ENCODE peak calls at places on chromosomes 16 and 17, in six cellular contexts. P is cardiac fibroblast, F is brain microvascular endothelial cell, N is thoracic aorta, B is neural progenitor cell, I is stomach. D is an unnamed sample.

GRCh38 chr16:54355251-54355650 is 68.7 kb upstream of the IRX3 start:
- DNase-seq in P (peak), F (peak), N (no peak), B (no peak), I (no peak), D (peak)

GRCh38 chr17:71703701-71704100 is 417.1 kb upstream of the SOX9 start:
- DNase-seq in P (no peak), F (no peak), N (no peak), B (no peak), I (no peak), D (peak)

GRCh38 chr16:75027520-75028300 is 28.9 kb downstream of the ZNRF1 start:
- DNase-seq in P (no peak), F (no peak), N (no peak), B (no peak), I (no peak), D (no peak)

GRCh38 chr16:70801611-70802010 is 653 bp upstream of the VAC14 start:
- DNase-seq in P (no peak), F (no peak), N (no peak), B (no peak), I (no peak), D (no peak)

GRCh38 chr17:75854111-75854748 is 905 bp downstream of the WBP2 start:
- DNase-seq in P (peak), F (peak), N (no peak), B (peak), I (no peak), D (no peak)

GRCh38 chr17:2750721-2751120 is 1.3 kb upstream of the CCDC92B start:
- DNase-seq in P (no peak), F (no peak), N (no peak), B (no peak), I (no peak), D (no peak)

GRCh38 chr17:28112199-28112995 is 69.9 kb downstream of the NLK start:
- DNase-seq in P (peak), F (peak), N (no peak), B (no peak), I (no peak), D (no peak)

GRCh38 chr17:33137411-33137810 is 145.8 kb downstream of the SPACA3 start:
- DNase-seq in P (no peak), F (no peak), N (no peak), B (no peak), I (no peak), D (peak)

GRCh38 chr17:17206913-17207368 is 808 bp upstream of the PLD6 start:
- DNase-seq in P (no peak), F (no peak), N (no peak), B (no peak), I (no peak), D (no peak)

GRCh38 chr16:49858200-49859129 is 2.6 kb upstream of the ZNF423 start:
- DNase-seq in P (peak), F (no peak), N (peak), B (peak), I (no peak), D (no peak)

GRCh38 chr16:80670170-80670865 is 129.5 kb downstream of the DYNLRB2 start:
- DNase-seq in P (no peak), F (no peak), N (no peak), B (no peak), I (no peak), D (no peak)

GRCh38 chr17:15051913-15052312 is 213.2 kb downstream of the PMP22 start:
- DNase-seq in P (no peak), F (no peak), N (no peak), B (no peak), I (no peak), D (no peak)

GRCh38 chr16:87383522-87384161 is at the start of gene FBXO31:
- DNase-seq in P (peak), F (peak), N (peak), B (peak), I (peak), D (peak)

GRCh38 chr17:65072577-65073178 is 16.1 kb upstream of the GNA13 start:
- DNase-seq in P (no peak), F (no peak), N (no peak), B (no peak), I (peak), D (no peak)

GRCh38 chr16:53084141-53084541 is 29.4 kb downstream of the CHD9 start:
- DNase-seq in P (no peak), F (no peak), N (no peak), B (no peak), I (no peak), D (no peak)

GRCh38 chr16:85607331-85607765 is 5.8 kb upstream of the GSE1 start:
- DNase-seq in P (no peak), F (no peak), N (no peak), B (peak), I (peak), D (no peak)

GRCh38 chr16:4505356-4506153 is 29.4 kb downstream of the HMOX2 start:
- DNase-seq in P (no peak), F (no peak), N (no peak), B (no peak), I (peak), D (no peak)

GRCh38 chr16:9151074-9151473 is 59.6 kb downstream of the HAPSTR1 start:
- DNase-seq in P (no peak), F (no peak), N (no peak), B (no peak), I (no peak), D (no peak)

GRCh38 chr17:57868775-57869598 is 19.1 kb upstream of the MRPS23 start:
- DNase-seq in P (no peak), F (no peak), N (no peak), B (no peak), I (no peak), D (no peak)

GRCh38 chr16:67247698-67248400 is 568 bp upstream of the FHOD1 start:
- DNase-seq in P (no peak), F (no peak), N (no peak), B (no peak), I (no peak), D (no peak)

GRCh38 chr16:1286492-1287094 is 22.8 kb upstream of the UBE2I start:
- DNase-seq in P (no peak), F (no peak), N (no peak), B (no peak), I (no peak), D (no peak)

GRCh38 chr16:1283296-1283695 is 26.1 kb upstream of the UBE2I start:
- DNase-seq in P (no peak), F (no peak), N (no peak), B (no peak), I (no peak), D (no peak)

GRCh38 chr16:1287982-1288670 is 21.3 kb upstream of the UBE2I start:
- DNase-seq in P (peak), F (no peak), N (no peak), B (no peak), I (no peak), D (no peak)

GRCh38 chr16:1283996-1284592 is 25.3 kb upstream of the UBE2I start:
- DNase-seq in P (no peak), F (no peak), N (no peak), B (no peak), I (no peak), D (no peak)

DNA sequence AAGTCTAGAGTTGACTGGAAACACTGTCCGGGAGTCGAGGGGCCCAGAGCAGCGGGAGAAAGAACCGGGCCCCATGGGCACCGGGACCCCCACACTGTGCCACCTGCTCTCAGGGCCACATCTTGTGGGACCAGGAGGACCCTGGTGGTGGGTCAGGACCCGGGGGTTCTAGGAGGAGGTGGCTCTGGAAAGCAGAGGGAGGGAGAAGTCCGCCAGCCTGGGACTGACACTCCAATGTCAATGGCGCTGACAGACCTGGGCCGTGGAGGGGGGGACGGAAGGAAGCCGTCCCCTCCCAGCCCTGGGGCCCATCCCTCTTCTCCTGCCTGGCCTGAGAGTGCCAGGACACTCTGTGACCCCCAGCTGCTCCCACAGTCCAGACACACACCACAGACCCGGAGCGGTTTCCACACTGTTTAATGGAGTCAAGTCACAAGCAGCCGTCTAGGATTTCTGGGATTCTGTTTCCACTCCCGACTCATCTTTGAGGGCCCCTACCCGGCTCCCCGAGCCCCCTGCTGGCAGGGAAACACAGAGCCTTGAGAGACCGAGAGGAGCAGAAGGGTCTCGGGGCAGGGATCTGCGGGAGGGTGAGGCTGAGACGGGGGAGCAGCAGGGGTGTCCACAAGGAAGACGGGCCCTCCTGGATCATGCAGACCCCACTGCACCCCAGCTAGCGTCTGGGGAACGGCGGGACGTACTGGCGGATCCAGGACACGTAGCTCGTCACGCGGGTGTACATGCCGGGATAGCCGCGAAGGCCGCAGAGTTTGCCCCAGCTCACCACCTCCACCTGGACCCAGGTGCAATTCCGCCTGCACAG is 23.6 kb upstream of the UBE2I start:
- DNase-seq in P (no peak), F (no peak), N (no peak), B (no peak), I (no peak), D (no peak)
- TF ChIP-seq CTCF in P (no peak), F (no peak), N (no peak), B (peak), I (no peak), D (no peak)

GRCh38 chr17:42929497-42929844 is 28.9 kb downstream of the G6PC1 start:
- DNase-seq in P (no peak), F (no peak), N (no peak), B (no peak), I (no peak), D (no peak)

GRCh38 chr17:42920922-42921321 is 20.3 kb downstream of the G6PC1 start:
- DNase-seq in P (peak), F (no peak), N (no peak), B (no peak), I (peak), D (no peak)

GRCh38 chr17:42928714-42929496 is 28.3 kb downstream of the G6PC1 start:
- DNase-seq in P (peak), F (peak), N (peak), B (peak), I (peak), D (peak)

GRCh38 chr17:42922335-42922734 is 21.7 kb downstream of the G6PC1 start:
- DNase-seq in P (peak), F (no peak), N (no peak), B (no peak), I (no peak), D (no peak)

DNA sequence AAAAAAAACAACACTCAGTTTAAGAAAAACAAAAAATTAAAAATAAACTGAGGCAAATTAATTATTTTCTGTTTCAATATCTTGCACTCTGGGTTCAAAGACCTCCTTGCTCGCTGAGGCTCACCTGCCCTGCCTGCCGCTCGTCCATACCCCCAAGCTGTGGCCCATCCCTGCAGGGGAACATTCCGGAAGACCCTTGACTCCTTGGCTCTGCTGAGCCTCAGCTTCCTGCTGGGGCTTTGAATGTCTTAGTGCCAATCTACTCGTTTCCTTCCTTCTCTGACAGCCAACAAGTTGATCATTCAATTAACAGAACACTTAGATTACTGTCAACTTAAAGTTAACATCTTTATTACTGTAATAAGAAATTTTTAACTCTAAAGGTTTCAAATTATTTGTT is 24.3 kb downstream of the G6PC1 start:
- DNase-seq in P (no peak), F (no peak), N (no peak), B (no peak), I (no peak), D (no peak)
- H3K4me3 ChIP-seq in P (no peak), F (no peak), N (no peak), B (no peak), I (no peak), D (no peak)

GRCh38 chr16:24204150-24204665 is 51.9 kb upstream of the CACNG3 start:
- DNase-seq in P (no peak), F (no peak), N (no peak), B (no peak), I (no peak), D (no peak)

GRCh38 chr16:24206926-24207325 is 49.2 kb upstream of the CACNG3 start:
- DNase-seq in P (no peak), F (no peak), N (no peak), B (no peak), I (no peak), D (no peak)

GRCh38 chr16:24203675-24204074 is 52.5 kb upstream of the CACNG3 start:
- DNase-seq in P (no peak), F (no peak), N (no peak), B (no peak), I (no peak), D (no peak)

GRCh38 chr16:24208710-24209109 is 47.4 kb upstream of the CACNG3 start:
- DNase-seq in P (no peak), F (no peak), N (no peak), B (peak), I (no peak), D (no peak)
- TF ChIP-seq CTCF in P (no peak), F (no peak), N (no peak), B (no peak), I (no peak), D (no peak)

DNA sequence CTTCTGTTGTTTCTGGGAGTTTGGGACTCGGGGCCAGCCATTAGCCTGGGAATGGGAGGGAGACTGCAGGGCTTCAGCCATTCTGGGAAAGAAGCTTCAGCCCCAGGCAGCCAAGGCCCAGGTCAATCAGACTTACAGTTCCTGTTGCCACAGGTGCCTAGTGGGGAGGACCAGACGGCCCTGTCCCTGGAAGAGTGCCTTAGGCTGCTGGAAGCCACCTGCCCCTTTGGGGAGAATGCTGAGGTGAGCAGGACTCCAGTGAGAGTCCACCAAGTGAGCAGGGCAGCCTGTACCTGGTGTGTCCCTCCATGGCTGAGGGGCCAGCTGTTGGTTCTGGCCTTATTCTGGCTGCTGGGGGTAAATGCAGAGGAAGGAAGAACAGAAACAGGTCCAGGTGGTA is 8.7 kb downstream of the NFE2L1 start:
- DNase-seq in P (no peak), F (no peak), N (no peak), B (no peak), I (no peak), D (no peak)
- H3K4me3 ChIP-seq in P (no peak), F (no peak), N (no peak), B (no peak), I (no peak), D (no peak)

GRCh38 chr17:74485841-74486240 is 19.4 kb downstream of the CD300A start:
- DNase-seq in P (no peak), F (no peak), N (no peak), B (no peak), I (peak), D (no peak)
- TF ChIP-seq CTCF in P (no peak), F (no peak), N (no peak), B (no peak), I (no peak), D (no peak)

DNA sequence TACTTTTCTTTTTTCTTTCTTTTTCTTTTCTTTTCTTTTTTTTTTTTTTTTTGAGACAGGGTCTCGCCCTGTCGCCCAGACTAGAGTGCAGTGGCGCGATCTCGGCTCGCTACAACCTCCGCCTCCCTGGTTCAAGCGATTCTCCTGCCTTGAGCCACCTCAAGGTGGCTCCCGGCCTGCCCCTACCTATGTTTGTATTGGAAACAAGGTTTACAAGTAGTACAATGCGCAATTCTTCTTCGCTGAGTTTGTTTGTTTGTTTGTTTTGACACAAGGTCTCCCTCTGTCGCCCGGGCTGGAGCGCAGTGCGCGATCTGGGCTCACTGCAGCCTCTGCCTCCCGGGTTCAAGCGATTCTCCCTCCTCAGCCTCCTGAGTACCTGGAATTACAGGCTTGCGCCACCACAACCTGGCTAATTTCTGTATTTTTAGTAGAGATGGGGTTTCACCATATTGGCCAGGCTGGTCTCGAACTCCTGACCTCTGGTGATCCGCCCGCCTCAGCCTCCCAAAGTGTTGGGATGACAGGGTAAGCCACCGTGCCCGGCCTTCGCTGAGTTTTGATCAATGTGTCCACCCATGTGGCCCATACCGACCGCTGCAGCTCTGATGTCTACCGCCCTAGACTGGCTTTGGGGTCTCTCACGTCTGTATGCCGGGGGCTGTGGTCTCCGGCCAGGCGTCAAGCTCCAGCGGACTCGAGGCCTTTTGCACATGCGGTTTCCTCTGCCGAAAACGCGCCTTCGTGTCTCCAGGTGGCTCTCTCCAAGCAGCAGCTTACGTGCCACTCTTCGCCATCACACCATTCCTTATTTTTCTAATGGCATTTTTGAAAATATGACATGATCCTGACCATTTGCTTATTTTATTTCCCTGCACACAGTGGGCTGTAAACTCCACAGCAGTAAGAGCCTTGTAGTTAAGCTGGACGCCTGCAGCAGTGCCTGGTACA is 1.1 kb upstream of the YBX2 start:
- DNase-seq in P (no peak), F (no peak), N (no peak), B (peak), I (no peak), D (no peak)
- H3K4me3 ChIP-seq in P (no peak), F (no peak), N (peak), B (peak), I (peak), D (no peak)

GRCh38 chr17:56834380-56835258 is 668 bp downstream of the DGKE start:
- DNase-seq in P (peak), F (no peak), N (no peak), B (peak), I (peak), D (no peak)
- TF ChIP-seq CTCF in P (no peak), F (peak), N (no peak), B (peak), I (no peak), D (no peak)

D was measured in astrocyte of the cerebellum.